ENCODE peak calls at places on chromosome 10, in five cellular contexts. One of them, this sample, is unnamed.

GRCh38 chr10:102455893-102456471 is 4.6 kb upstream of the C10orf95 start:
- DNase-seq in brain microvascular endothelial cell: peak; percentile 87
- DNase-seq in HCEC 1CT: peak; percentile 90
- DNase-seq in caudate nucleus: no peak
- DNase-seq in DMS79 treated with DMSO at 0.1 percent for 48 hours: no peak
- DNase-seq in this sample: no peak

GRCh38 chr10:7410800-7411670 is at the start of gene SFMBT2:
- DNase-seq in DMS79 treated with DMSO at 0.1 percent for 48 hours: peak; percentile 3
- DNase-seq in caudate nucleus: no peak
- DNase-seq in brain microvascular endothelial cell: peak; percentile 9
- DNase-seq in HCEC 1CT: peak; percentile 70
- DNase-seq in this sample: peak; percentile 60

GRCh38 chr10:120145107-120145506 is 252.6 kb downstream of the SEC23IP start:
- DNase-seq in HCEC 1CT: no peak
- DNase-seq in DMS79 treated with DMSO at 0.1 percent for 48 hours: no peak
- DNase-seq in caudate nucleus: no peak
- DNase-seq in brain microvascular endothelial cell: no peak
- DNase-seq in this sample: no peak

GRCh38 chr10:9081253-9081652 is 1026.8 kb downstream of the GATA3 start:
- DNase-seq in DMS79 treated with DMSO at 0.1 percent for 48 hours: no peak
- DNase-seq in HCEC 1CT: no peak
- DNase-seq in brain microvascular endothelial cell: no peak
- DNase-seq in caudate nucleus: no peak
- DNase-seq in this sample: no peak

GRCh38 chr10:120505866-120506265 is 48.8 kb downstream of the PLPP4 start:
- DNase-seq in HCEC 1CT: no peak
- DNase-seq in DMS79 treated with DMSO at 0.1 percent for 48 hours: no peak
- DNase-seq in caudate nucleus: no peak
- DNase-seq in brain microvascular endothelial cell: no peak
- DNase-seq in this sample: no peak

GRCh38 chr10:73439605-73440298 is 6.4 kb upstream of the MSS51 start:
- DNase-seq in HCEC 1CT: peak; percentile 75
- DNase-seq in brain microvascular endothelial cell: peak; percentile 67
- DNase-seq in caudate nucleus: no peak
- DNase-seq in DMS79 treated with DMSO at 0.1 percent for 48 hours: no peak
- DNase-seq in this sample: no peak

GRCh38 chr10:68342909-68343516 is 10.3 kb upstream of the PBLD start:
- DNase-seq in caudate nucleus: no peak
- DNase-seq in HCEC 1CT: no peak
- DNase-seq in DMS79 treated with DMSO at 0.1 percent for 48 hours: no peak
- DNase-seq in brain microvascular endothelial cell: no peak
- DNase-seq in this sample: no peak

GRCh38 chr10:111281516-111281915 is 204.7 kb downstream of the ADRA2A start:
- DNase-seq in caudate nucleus: no peak
- DNase-seq in brain microvascular endothelial cell: no peak
- DNase-seq in DMS79 treated with DMSO at 0.1 percent for 48 hours: no peak
- DNase-seq in HCEC 1CT: no peak
- DNase-seq in this sample: no peak

GRCh38 chr10:92074126-92074887 is 150.7 kb downstream of the BTAF1 start:
- DNase-seq in brain microvascular endothelial cell: no peak
- DNase-seq in DMS79 treated with DMSO at 0.1 percent for 48 hours: no peak
- DNase-seq in caudate nucleus: no peak
- DNase-seq in HCEC 1CT: peak; percentile 23
- DNase-seq in this sample: no peak

GRCh38 chr10:118804262-118804773 is 49.5 kb upstream of the CACUL1 start:
- DNase-seq in brain microvascular endothelial cell: no peak
- DNase-seq in DMS79 treated with DMSO at 0.1 percent for 48 hours: no peak
- DNase-seq in caudate nucleus: no peak
- DNase-seq in HCEC 1CT: no peak
- DNase-seq in this sample: no peak

GRCh38 chr10:80659284-80659683 is 121.6 kb downstream of the SH2D4B start:
- DNase-seq in caudate nucleus: no peak
- DNase-seq in HCEC 1CT: no peak
- DNase-seq in DMS79 treated with DMSO at 0.1 percent for 48 hours: no peak
- DNase-seq in brain microvascular endothelial cell: no peak
- DNase-seq in this sample: no peak

GRCh38 chr10:82453678-82454293 is 578.8 kb downstream of the NRG3 start:
- DNase-seq in caudate nucleus: no peak
- DNase-seq in DMS79 treated with DMSO at 0.1 percent for 48 hours: no peak
- DNase-seq in HCEC 1CT: no peak
- DNase-seq in brain microvascular endothelial cell: no peak
- DNase-seq in this sample: no peak

This sample was measured in anterior cingulate cortex.